ENCODE peak calls at places on chromosomes 11 and 22, in eight cellular contexts. N is PC-9, A is fibroblast of pulmonary artery, V is cardiac fibroblast, R is tibial nerve, P is spleen, E is dorsolateral prefrontal cortex, X is stomach. K is an unnamed sample.

GRCh38 chr11:113385749-113386148 is 1.8 kb upstream of the ANKK1 start:
- DNase-seq in A (no peak), P (no peak), E (no peak), V (no peak), R (no peak), X (no peak), N (no peak), K (no peak)

GRCh38 chr22:49373801-49374226 is 453.9 kb downstream of the BRD1 start:
- DNase-seq in V (no peak), P (peak), E (no peak), R (no peak), N (no peak), X (peak), A (no peak), K (no peak)

GRCh38 chr22:46591890-46592289 is 28.3 kb upstream of the GRAMD4 start:
- DNase-seq in X (no peak), R (no peak), P (peak), V (no peak), A (no peak), N (no peak), E (no peak), K (no peak)

GRCh38 chr11:100681064-100681502 is 6.0 kb upstream of the ARHGAP42 start:
- DNase-seq in X (peak), N (peak), E (no peak), R (peak), V (peak), A (peak), P (peak), K (peak)

GRCh38 chr11:6206456-6207180 is 1.3 kb downstream of the C11orf42 start:
- DNase-seq in X (no peak), R (no peak), V (no peak), N (no peak), P (no peak), E (no peak), A (no peak), K (no peak)

GRCh38 chr11:2525166-2525861 is 80.5 kb downstream of the KCNQ1 start:
- DNase-seq in V (no peak), P (peak), N (no peak), E (peak), X (peak), A (no peak), R (peak), K (no peak)

GRCh38 chr11:119414734-119415133 is 8.2 kb downstream of the THY1 start:
- DNase-seq in A (no peak), N (no peak), R (no peak), X (no peak), E (no peak), V (no peak), P (no peak), K (no peak)

GRCh38 chr11:110200241-110200640 is 96.2 kb downstream of the RDX start:
- DNase-seq in A (peak), V (peak), E (no peak), X (no peak), N (no peak), R (no peak), P (no peak), K (no peak)

GRCh38 chr11:114562166-114562916 is 2.7 kb upstream of the NXPE1 start:
- DNase-seq in E (no peak), V (peak), N (no peak), A (peak), P (no peak), R (no peak), X (no peak), K (peak)

GRCh38 chr22:43882122-43882767 is 9.6 kb downstream of the PNPLA5 start:
- DNase-seq in N (no peak), R (no peak), E (peak), V (no peak), A (no peak), P (peak), X (no peak), K (no peak)

GRCh38 chr11:15743244-15743629 is 613.1 kb downstream of the SOX6 start:
- DNase-seq in A (no peak), R (no peak), N (no peak), V (no peak), P (no peak), X (no peak), E (no peak), K (no peak)

GRCh38 chr11:14764213-14764898 is 120.8 kb downstream of the PDE3B start:
- DNase-seq in A (no peak), X (no peak), V (no peak), N (no peak), P (no peak), R (no peak), E (no peak), K (no peak)

GRCh38 chr11:133903875-133904817 is 52.6 kb downstream of the IGSF9B start:
- DNase-seq in P (peak), V (no peak), E (no peak), X (no peak), N (no peak), A (no peak), R (no peak), K (no peak)

GRCh38 chr11:89433278-89433677 is 57.9 kb downstream of the NOX4 start:
- DNase-seq in P (no peak), R (no peak), E (no peak), V (no peak), N (no peak), A (no peak), X (no peak), K (no peak)

GRCh38 chr11:12281571-12282478 is 95.5 kb upstream of the PARVA start:
- DNase-seq in R (peak), E (peak), A (peak), X (peak), P (peak), V (peak), N (peak), K (peak)

GRCh38 chr11:45993438-45994064 is 71.1 kb downstream of the LARGE2 start:
- DNase-seq in A (peak), P (no peak), E (peak), V (peak), R (no peak), N (no peak), X (no peak), K (no peak)

DNA sequence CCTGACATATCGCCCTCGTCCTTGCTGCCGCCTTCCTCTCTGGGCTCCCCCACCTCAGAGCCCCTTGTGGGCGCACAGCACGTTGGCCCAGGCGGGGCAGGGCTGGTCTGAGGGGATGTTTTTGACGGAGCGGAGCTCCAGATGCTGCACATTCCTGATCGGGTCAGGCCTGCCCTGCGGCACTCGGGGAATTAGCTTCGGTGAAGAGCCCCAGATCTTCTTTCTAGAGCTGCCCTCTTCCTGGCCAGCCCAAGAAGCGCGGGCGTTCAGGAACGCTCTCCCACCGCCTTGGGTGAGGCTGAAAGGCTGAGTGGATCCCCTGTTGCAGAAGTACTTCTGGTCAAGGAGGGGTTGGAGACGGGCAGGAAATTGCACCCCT is 12.1 kb downstream of the YPEL4 start:
- DNase-seq in A (no peak), V (no peak), E (no peak), R (no peak), N (no peak), P (no peak), X (no peak), K (no peak)
- H3K4me3 ChIP-seq in A (peak), V (peak), E (peak), R (peak), N (no peak), P (peak), X (peak), K (peak)

DNA sequence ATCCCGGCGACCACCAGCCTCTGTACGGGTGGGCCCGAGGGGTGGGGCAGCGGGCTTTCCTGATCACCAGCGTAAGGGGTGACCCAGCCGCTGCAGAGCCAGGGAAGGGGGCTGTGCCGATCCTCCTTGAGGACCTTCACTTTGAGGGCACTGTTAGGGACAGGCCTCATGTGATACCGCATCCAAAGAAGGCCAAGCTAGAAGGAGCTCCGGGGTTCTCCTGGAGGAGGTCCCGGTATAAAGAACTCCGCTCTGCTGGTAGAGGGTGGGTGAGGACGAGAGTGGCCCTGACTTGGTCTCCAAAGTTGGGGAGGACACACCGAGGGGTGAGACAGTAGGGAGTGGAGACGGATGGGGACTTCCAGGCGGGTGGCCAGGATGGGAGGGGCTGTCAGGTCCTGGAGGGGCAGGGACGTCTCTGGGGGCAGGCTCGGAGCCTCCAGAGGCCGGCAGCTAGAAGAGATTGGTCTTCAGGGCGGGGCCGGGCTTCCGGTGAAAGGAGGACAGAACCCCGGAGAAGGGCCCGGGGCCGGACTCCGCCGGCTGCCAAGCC is 4.6 kb downstream of the PHOX2A start:
- DNase-seq in N (peak), X (no peak), V (peak), R (no peak), P (peak), E (no peak), A (peak), K (no peak)
- H3K4me3 ChIP-seq in N (no peak), X (peak), V (no peak), R (peak), P (peak), E (peak), A (peak), K (peak)

DNA sequence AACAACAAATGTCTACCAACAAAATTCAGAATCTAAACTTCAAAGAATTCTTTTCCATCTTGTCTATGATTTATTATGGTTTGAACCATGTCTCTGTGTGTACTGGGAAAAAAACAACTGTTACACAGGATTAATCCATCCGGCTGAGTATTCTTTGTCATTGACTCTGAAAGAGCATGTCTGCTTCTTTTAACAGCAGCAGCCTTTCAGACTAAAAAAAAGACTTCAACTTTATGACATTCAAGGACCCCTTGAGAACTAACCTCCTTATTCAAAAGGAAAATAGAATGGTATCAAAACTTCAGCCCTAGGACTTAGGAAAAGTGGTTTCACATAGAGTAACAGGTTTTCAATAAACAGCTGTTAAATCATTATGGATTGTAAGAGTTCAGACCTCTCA is 79.9 kb downstream of the MRTFA start:
- DNase-seq in P (no peak), A (no peak), E (no peak), X (no peak), V (no peak), N (no peak), R (no peak), K (no peak)
- H3K4me3 ChIP-seq in P (no peak), A (no peak), E (no peak), X (no peak), V (no peak), N (no peak), R (no peak), K (no peak)

GRCh38 chr22:20765938-20766337 is 8.0 kb upstream of the SERPIND1 start:
- DNase-seq in P (no peak), N (no peak), V (no peak), R (no peak), E (no peak), A (no peak), X (no peak), K (no peak)

GRCh38 chr22:20766530-20766929 is 7.4 kb upstream of the SERPIND1 start:
- DNase-seq in E (no peak), P (no peak), V (no peak), X (no peak), N (no peak), R (no peak), A (no peak), K (no peak)

GRCh38 chr22:20764053-20764720 is 9.7 kb upstream of the SERPIND1 start:
- DNase-seq in V (no peak), R (no peak), X (no peak), P (no peak), A (no peak), E (no peak), N (no peak), K (no peak)

GRCh38 chr22:20763630-20764029 is 10.3 kb upstream of the SERPIND1 start:
- DNase-seq in P (no peak), R (no peak), A (no peak), X (no peak), V (no peak), N (no peak), E (no peak), K (peak)

DNA sequence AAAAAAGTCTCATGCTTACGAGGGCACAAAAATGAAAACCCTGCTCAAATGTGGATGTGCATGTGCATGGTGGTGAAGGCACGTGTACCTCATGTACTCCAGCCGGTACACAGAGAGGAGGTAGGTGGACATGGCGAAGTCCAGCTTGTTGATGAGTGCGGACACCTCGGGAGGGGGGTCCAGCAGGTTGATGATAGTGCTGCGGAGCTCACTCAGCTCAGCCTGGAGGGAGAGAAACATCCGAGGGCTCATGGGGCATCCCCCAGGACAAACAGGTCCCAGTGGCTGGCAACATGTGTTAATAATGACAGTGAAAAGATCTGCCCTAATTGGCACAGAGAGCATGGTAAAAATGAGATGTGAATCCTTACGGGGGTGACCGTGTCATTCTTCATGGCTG is 9.2 kb upstream of the SERPIND1 start:
- DNase-seq in R (no peak), V (no peak), X (no peak), N (no peak), A (no peak), P (no peak), E (no peak), K (no peak)
- H3K4me3 ChIP-seq in R (no peak), V (no peak), X (no peak), N (no peak), A (no peak), P (no peak), E (no peak), K (no peak)

DNA sequence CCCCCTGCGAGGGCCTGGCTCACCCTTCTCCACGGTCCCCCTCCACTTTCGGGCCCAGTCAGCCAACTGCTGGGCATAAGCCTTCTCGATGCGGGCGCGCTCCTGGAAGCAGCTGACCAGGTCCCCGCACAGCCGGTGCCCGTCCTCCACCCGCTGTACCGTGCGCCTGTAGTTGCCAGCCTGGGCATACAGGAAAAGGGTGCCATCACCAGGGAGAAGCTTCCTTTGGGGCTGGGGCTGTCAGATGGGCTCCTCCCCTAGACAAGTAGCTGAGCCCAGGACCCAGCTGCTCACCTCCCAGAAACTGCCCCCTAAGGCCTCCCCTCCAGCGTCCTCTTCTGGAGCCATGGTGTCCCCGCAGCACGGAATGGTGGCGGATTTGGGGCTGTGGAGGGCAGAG is 3.9 kb downstream of the PACSIN3 start:
- DNase-seq in R (no peak), N (no peak), P (no peak), E (no peak), V (no peak), X (no peak), A (no peak), K (no peak)
- H3K4me3 ChIP-seq in R (no peak), N (no peak), P (no peak), E (no peak), V (no peak), X (no peak), A (no peak), K (no peak)

DNA sequence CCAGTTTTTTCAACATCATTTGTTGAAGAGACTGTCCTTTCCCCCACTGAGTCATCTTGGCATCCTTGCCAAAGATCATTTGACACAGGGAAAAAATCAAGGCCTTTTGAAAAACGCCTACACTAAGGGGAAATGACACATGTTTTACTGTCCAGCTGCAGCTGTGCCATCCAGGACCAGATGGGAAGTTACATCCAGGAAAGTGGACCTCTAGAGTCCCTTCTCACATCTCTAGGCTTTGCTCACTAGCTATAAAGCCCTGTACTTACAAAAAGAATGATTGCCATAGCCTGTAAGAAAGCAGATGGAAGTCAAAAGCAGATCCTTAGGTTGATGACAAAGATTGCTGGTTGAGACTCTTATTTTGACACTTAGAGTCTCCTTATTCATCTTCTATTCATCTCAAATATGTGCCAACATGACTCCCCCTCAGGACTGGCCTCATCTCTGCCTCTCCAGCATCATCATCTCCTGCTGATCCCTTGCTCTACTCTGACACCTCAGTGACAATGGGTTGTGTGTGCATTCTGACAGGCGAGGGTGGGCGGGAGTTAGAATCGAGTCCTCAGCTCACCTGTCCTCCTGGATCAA is 22.8 kb downstream of the OSBP2 start:
- DNase-seq in V (peak), E (peak), A (peak), N (peak), R (no peak), P (no peak), X (no peak), K (peak)
- H3K4me3 ChIP-seq in V (no peak), E (no peak), A (no peak), N (no peak), R (no peak), P (no peak), X (no peak), K (no peak)

DNA sequence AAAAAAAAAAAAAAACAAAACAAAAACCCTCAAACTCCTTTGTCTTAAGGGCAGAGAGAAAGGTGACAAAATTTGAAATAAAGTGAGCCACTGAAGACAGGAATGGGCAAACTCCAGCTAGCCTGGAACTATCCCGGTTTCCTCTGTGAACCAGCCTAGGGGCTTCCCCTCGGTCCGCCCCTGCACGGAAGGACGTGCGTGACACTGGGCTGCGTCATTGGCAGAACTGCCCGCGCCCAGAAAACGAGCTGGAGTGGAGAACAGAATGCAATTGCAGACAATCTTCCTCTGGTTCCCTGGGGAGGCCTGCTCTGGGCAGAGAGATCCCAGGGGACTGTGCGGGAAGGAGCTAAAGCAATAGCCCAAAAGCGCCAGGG is 628 bp downstream of the RAB38 start:
- DNase-seq in N (peak), P (peak), R (peak), E (peak), X (peak), V (peak), A (peak), K (peak)
- H3K4me3 ChIP-seq in N (peak), P (peak), R (peak), E (peak), X (peak), V (peak), A (peak), K (peak)

GRCh38 chr22:37803636-37804371 is 3.9 kb upstream of the GCAT start:
- DNase-seq in N (no peak), X (no peak), R (no peak), P (no peak), E (no peak), A (no peak), V (no peak), K (no peak)

GRCh38 chr22:37806409-37807338 is 1.1 kb upstream of the GCAT start:
- DNase-seq in E (no peak), P (no peak), V (peak), N (peak), A (no peak), X (peak), R (no peak), K (no peak)

GRCh38 chr22:37804502-37804885 is 3.2 kb upstream of the GCAT start:
- DNase-seq in E (no peak), N (no peak), X (no peak), P (no peak), R (no peak), A (no peak), V (no peak), K (no peak)

GRCh38 chr22:37805878-37806277 is 1.9 kb upstream of the GCAT start:
- DNase-seq in E (no peak), V (no peak), N (no peak), X (no peak), R (no peak), P (no peak), A (no peak), K (no peak)

DNA sequence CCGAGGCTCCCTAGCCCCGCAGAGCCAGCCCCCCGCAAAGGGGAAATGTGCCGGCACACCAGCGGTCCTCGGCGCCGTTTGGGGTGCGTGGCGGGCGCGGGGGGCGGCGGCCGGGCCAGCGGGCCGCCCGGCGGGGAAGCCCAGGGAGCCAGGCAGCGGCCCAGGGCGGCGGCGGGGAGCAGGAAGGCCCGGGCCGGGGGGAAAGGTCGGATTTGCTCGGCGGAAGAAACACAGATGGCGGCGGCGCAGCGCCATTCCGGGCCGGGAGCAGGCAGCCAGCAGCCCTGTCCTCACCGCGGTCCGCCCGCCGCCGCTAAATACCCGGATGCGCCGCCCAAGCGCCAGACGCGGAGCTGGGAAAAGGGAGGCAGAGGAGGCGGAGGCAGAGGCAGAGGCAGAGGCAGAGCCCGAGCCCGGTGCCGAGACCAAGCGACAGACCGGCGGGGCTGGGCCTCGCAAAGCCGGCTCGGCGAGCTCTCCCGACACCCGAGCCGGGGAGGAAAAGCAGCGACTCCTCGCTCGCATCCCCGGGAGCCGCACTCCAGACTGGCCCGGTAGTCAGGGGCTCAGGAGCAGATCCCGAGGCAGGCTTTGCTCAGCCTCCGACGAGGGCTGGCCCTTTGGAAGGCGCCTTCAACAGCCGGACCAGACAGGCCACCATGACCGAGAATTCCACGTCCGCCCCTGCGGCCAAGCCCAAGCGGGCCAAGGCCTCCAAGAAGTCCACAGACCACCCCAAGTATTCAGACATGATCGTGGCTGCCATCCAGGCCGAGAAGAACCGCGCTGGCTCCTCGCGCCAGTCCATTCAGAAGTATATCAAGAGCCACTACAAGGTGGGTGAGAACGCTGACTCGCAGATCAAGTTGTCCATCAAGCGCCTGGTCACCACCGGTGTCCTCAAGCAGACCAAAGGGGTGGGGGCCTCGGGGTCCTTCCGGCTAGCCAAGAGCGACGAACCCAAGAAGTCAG is 2.6 kb upstream of the GCAT start:
- DNase-seq in V (peak), N (peak), E (peak), P (peak), A (peak), X (peak), R (peak), K (no peak)
- H3K4me3 ChIP-seq in V (peak), N (peak), E (peak), P (peak), A (peak), X (peak), R (peak), K (peak)

K was measured in skeletal muscle cell.